ENCODE peak calls at places on chromosomes 7 and 10, in four cellular contexts. One of them, this sample, is unnamed.

GRCh38 chr7:42605800-42606199 is 306.1 kb downstream of the C7orf25 start:
- DNase-seq in stimulated activated naive B cell treated with anti-CD40 and anti-IgM and Interleukin-4, amounts not matched to agents 10 μg/mL and 1 μg/mL and 100 μg/mL, for 72 hours: no peak
- DNase-seq in mucosa of descending colon: no peak
- DNase-seq in T-cell: no peak
- DNase-seq in this sample: no peak

GRCh38 chr7:3591150-3591549 is 290.1 kb downstream of the SDK1 start:
- DNase-seq in mucosa of descending colon: no peak
- DNase-seq in stimulated activated naive B cell treated with anti-CD40 and anti-IgM and Interleukin-4, amounts not matched to agents 10 μg/mL and 1 μg/mL and 100 μg/mL, for 72 hours: no peak
- DNase-seq in T-cell: no peak
- DNase-seq in this sample: no peak

GRCh38 chr7:18020138-18020715 is 7.4 kb downstream of the PRPS1L1 start:
- DNase-seq in mucosa of descending colon: no peak
- DNase-seq in stimulated activated naive B cell treated with anti-CD40 and anti-IgM and Interleukin-4, amounts not matched to agents 10 μg/mL and 1 μg/mL and 100 μg/mL, for 72 hours: no peak
- DNase-seq in T-cell: no peak
- DNase-seq in this sample: no peak

GRCh38 chr10:69845574-69846251 is 44.0 kb downstream of the COL13A1 start:
- DNase-seq in T-cell: no peak
- DNase-seq in stimulated activated naive B cell treated with anti-CD40 and anti-IgM and Interleukin-4, amounts not matched to agents 10 μg/mL and 1 μg/mL and 100 μg/mL, for 72 hours: no peak
- DNase-seq in mucosa of descending colon: peak
- DNase-seq in this sample: no peak

GRCh38 chr7:44461387-44461786 is 29.1 kb downstream of the NUDCD3 start:
- DNase-seq in T-cell: no peak
- DNase-seq in stimulated activated naive B cell treated with anti-CD40 and anti-IgM and Interleukin-4, amounts not matched to agents 10 μg/mL and 1 μg/mL and 100 μg/mL, for 72 hours: no peak
- DNase-seq in mucosa of descending colon: no peak
- DNase-seq in this sample: no peak

GRCh38 chr10:92880233-92880861 is 32.0 kb downstream of the EXOC6 start:
- DNase-seq in mucosa of descending colon: no peak
- DNase-seq in T-cell: no peak
- DNase-seq in stimulated activated naive B cell treated with anti-CD40 and anti-IgM and Interleukin-4, amounts not matched to agents 10 μg/mL and 1 μg/mL and 100 μg/mL, for 72 hours: no peak
- DNase-seq in this sample: peak

GRCh38 chr10:10892290-10892875 is 125.3 kb upstream of the CELF2 start:
- DNase-seq in T-cell: no peak
- DNase-seq in stimulated activated naive B cell treated with anti-CD40 and anti-IgM and Interleukin-4, amounts not matched to agents 10 μg/mL and 1 μg/mL and 100 μg/mL, for 72 hours: no peak
- DNase-seq in mucosa of descending colon: no peak
- DNase-seq in this sample: no peak

GRCh38 chr7:125512373-125512772 is 582.7 kb upstream of the POT1 start:
- DNase-seq in stimulated activated naive B cell treated with anti-CD40 and anti-IgM and Interleukin-4, amounts not matched to agents 10 μg/mL and 1 μg/mL and 100 μg/mL, for 72 hours: no peak
- DNase-seq in mucosa of descending colon: no peak
- DNase-seq in T-cell: no peak
- DNase-seq in this sample: no peak

GRCh38 chr7:136956232-136956631 is 87.8 kb downstream of the CHRM2 start:
- DNase-seq in stimulated activated naive B cell treated with anti-CD40 and anti-IgM and Interleukin-4, amounts not matched to agents 10 μg/mL and 1 μg/mL and 100 μg/mL, for 72 hours: no peak
- DNase-seq in mucosa of descending colon: no peak
- DNase-seq in T-cell: no peak
- DNase-seq in this sample: no peak

GRCh38 chr7:37924399-37924798 is 4.0 kb downstream of the EPDR1 start:
- DNase-seq in stimulated activated naive B cell treated with anti-CD40 and anti-IgM and Interleukin-4, amounts not matched to agents 10 μg/mL and 1 μg/mL and 100 μg/mL, for 72 hours: no peak
- DNase-seq in T-cell: no peak
- DNase-seq in mucosa of descending colon: no peak
- DNase-seq in this sample: no peak

GRCh38 chr7:121046893-121047468 is 58.5 kb downstream of the CPED1 start:
- DNase-seq in T-cell: no peak
- DNase-seq in stimulated activated naive B cell treated with anti-CD40 and anti-IgM and Interleukin-4, amounts not matched to agents 10 μg/mL and 1 μg/mL and 100 μg/mL, for 72 hours: no peak
- DNase-seq in mucosa of descending colon: no peak
- DNase-seq in this sample: no peak

GRCh38 chr10:113030453-113030852 is 80.4 kb downstream of the TCF7L2 start:
- DNase-seq in stimulated activated naive B cell treated with anti-CD40 and anti-IgM and Interleukin-4, amounts not matched to agents 10 μg/mL and 1 μg/mL and 100 μg/mL, for 72 hours: no peak
- DNase-seq in T-cell: no peak
- DNase-seq in mucosa of descending colon: no peak
- DNase-seq in this sample: no peak

GRCh38 chr10:89163265-89163995 is 43.7 kb downstream of the CH25H start:
- DNase-seq in stimulated activated naive B cell treated with anti-CD40 and anti-IgM and Interleukin-4, amounts not matched to agents 10 μg/mL and 1 μg/mL and 100 μg/mL, for 72 hours: peak
- DNase-seq in mucosa of descending colon: no peak
- DNase-seq in T-cell: peak
- DNase-seq in this sample: no peak

GRCh38 chr7:2645274-2645868 is 13.6 kb downstream of the TTYH3 start:
- DNase-seq in T-cell: peak
- DNase-seq in mucosa of descending colon: no peak
- DNase-seq in stimulated activated naive B cell treated with anti-CD40 and anti-IgM and Interleukin-4, amounts not matched to agents 10 μg/mL and 1 μg/mL and 100 μg/mL, for 72 hours: peak
- DNase-seq in this sample: no peak

GRCh38 chr10:86773486-86773885 is 17.1 kb downstream of the BMPR1A start:
- DNase-seq in T-cell: no peak
- DNase-seq in mucosa of descending colon: no peak
- DNase-seq in stimulated activated naive B cell treated with anti-CD40 and anti-IgM and Interleukin-4, amounts not matched to agents 10 μg/mL and 1 μg/mL and 100 μg/mL, for 72 hours: no peak
- DNase-seq in this sample: no peak

This sample was measured in NCI-H1417.